ENCODE peak calls at places on chromosome 19, in ten cellular contexts. T is mesendoderm; P is uterus; Q is spleen; W is hepatocyte; O is tibial artery; S is BE2C; X is neuronal stem cell; I is CD8-positive, alpha-beta T cell; A is esophagus squamous epithelium. B is an unnamed sample. For H3K4me1 and H3K36me3, the result is how much of the 10 kb centered on the place peaks cover.

GRCh38 chr19:28963481-28964245 is 249.3 kb downstream of the UQCRFS1 start:
- DNase-seq in T (no peak), P (no peak), Q (no peak), W (no peak), O (no peak), S (no peak), X (no peak), I (no peak), A (no peak), B (no peak)

GRCh38 chr19:38657633-38658222 is 10.3 kb downstream of the ACTN4 start:
- DNase-seq in T (peak), P (no peak), Q (no peak), W (peak), O (no peak), S (no peak), X (no peak), I (no peak), A (no peak), B (no peak)

GRCh38 chr19:8489591-8490394 is 12.6 kb downstream of the PRAM1 start:
- DNase-seq in T (no peak), P (no peak), Q (peak), W (no peak), O (no peak), S (no peak), X (no peak), I (no peak), A (no peak), B (no peak)

GRCh38 chr19:23596872-23597271 is 90.1 kb downstream of the ZNF675 start:
- DNase-seq in T (no peak), P (no peak), Q (no peak), W (no peak), O (no peak), S (no peak), X (no peak), I (no peak), A (no peak), B (no peak)

GRCh38 chr19:44856438-44857083 is 10.5 kb downstream of the NECTIN2 start:
- DNase-seq in T (no peak), P (no peak), Q (no peak), W (no peak), O (peak), S (no peak), X (no peak), I (no peak), A (no peak), B (no peak)

GRCh38 chr19:36093687-36094086 is 17.3 kb upstream of the OVOL3 start:
- DNase-seq in T (no peak), P (no peak), Q (no peak), W (no peak), O (no peak), S (no peak), X (no peak), I (no peak), A (no peak), B (no peak)

GRCh38 chr19:12802267-12803106 is 618 bp downstream of the THSD8 start:
- DNase-seq in T (no peak), P (no peak), Q (no peak), W (no peak), O (no peak), S (no peak), X (no peak), I (no peak), A (no peak), B (no peak)

GRCh38 chr19:33799507-33799906 is 2.8 kb downstream of the KCTD15 start:
- DNase-seq in T (peak), P (no peak), Q (no peak), W (no peak), O (no peak), S (peak), X (no peak), I (no peak), A (no peak), B (no peak)

GRCh38 chr19:40688987-40689338 is 1.5 kb downstream of the NUMBL start:
- DNase-seq in T (no peak), P (no peak), Q (no peak), W (no peak), O (no peak), S (no peak), X (no peak), I (no peak), A (no peak), B (no peak)

GRCh38 chr19:58492265-58492664 is 16.1 kb downstream of the ZNF446 start:
- DNase-seq in T (no peak), P (no peak), Q (no peak), W (no peak), O (no peak), S (no peak), X (no peak), I (no peak), A (no peak), B (no peak)

GRCh38 chr19:51203941-51204720 is 20.7 kb upstream of the CD33 start:
- DNase-seq in T (no peak), P (no peak), Q (no peak), W (no peak), O (no peak), S (no peak), X (no peak), I (no peak), A (no peak), B (no peak)

GRCh38 chr19:53389591-53390377 is 5.2 kb upstream of the ZNF765 start:
- DNase-seq in T (peak), P (no peak), Q (no peak), W (no peak), O (no peak), S (no peak), X (no peak), I (no peak), A (no peak), B (no peak)

GRCh38 chr19:38736413-38737280 is 7.6 kb downstream of the CAPN12 start:
- DNase-seq in T (peak), P (peak), Q (peak), W (peak), O (no peak), S (no peak), X (no peak), I (peak), A (no peak), B (peak)

GRCh38 chr19:12294308-12295158 is at the start of gene ZNF44:
- DNase-seq in T (peak), P (peak), Q (peak), W (peak), O (peak), S (peak), X (peak), I (peak), A (peak), B (peak)

GRCh38 chr19:14440049-14440448 is 6.9 kb downstream of the PKN1 start:
- DNase-seq in T (no peak), P (peak), Q (peak), W (no peak), O (peak), S (no peak), X (no peak), I (peak), A (peak), B (no peak)

GRCh38 chr19:33171916-33172359 is 22.2 kb upstream of the LRP3 start:
- DNase-seq in T (no peak), P (no peak), Q (peak), W (no peak), O (no peak), S (no peak), X (no peak), I (no peak), A (no peak), B (no peak)

GRCh38 chr19:9968820-9969687 is 32.7 kb upstream of the OLFM2 start:
- DNase-seq in T (no peak), P (no peak), Q (no peak), W (no peak), O (no peak), S (no peak), X (no peak), I (no peak), A (no peak), B (no peak)

GRCh38 chr19:6848986-6849385 is 38.4 kb upstream of the ADGRE1 start:
- DNase-seq in T (no peak), P (no peak), Q (no peak), W (no peak), O (no peak), S (no peak), X (no peak), I (no peak), A (no peak), B (no peak)

GRCh38 chr19:44356383-44357111 is at the start of gene ZNF112:
- DNase-seq in T (peak), P (peak), Q (peak), W (peak), O (peak), S (peak), X (peak), I (no peak), A (no peak), B (peak)

GRCh38 chr19:38321646-38322323 is 2.1 kb downstream of the KCNK6 start:
- DNase-seq in T (no peak), P (peak), Q (no peak), W (peak), O (no peak), S (peak), X (no peak), I (no peak), A (no peak), B (no peak)

GRCh38 chr19:30719189-30719990 is 347.2 kb downstream of the ZNF536 start:
- DNase-seq in T (peak), P (peak), Q (peak), W (peak), O (no peak), S (peak), X (no peak), I (no peak), A (no peak), B (no peak)

GRCh38 chr19:29535432-29535831 is 9.6 kb downstream of the VSTM2B start:
- DNase-seq in T (no peak), P (no peak), Q (no peak), W (no peak), O (no peak), S (no peak), X (no peak), I (no peak), A (no peak), B (no peak)

GRCh38 chr19:40642757-40643325 is 41.7 kb downstream of the LTBP4 start:
- DNase-seq in T (no peak), P (no peak), Q (no peak), W (no peak), O (no peak), S (no peak), X (no peak), I (no peak), A (no peak), B (no peak)

GRCh38 chr19:8721334-8721733 is at the start of gene OR2Z1:
- DNase-seq in T (no peak), P (no peak), Q (no peak), W (no peak), O (no peak), S (no peak), X (no peak), I (no peak), A (no peak), B (no peak)

GRCh38 chr19:37914908-37915307 is 7.9 kb downstream of the SIPA1L3 start:
- DNase-seq in T (no peak), P (no peak), Q (no peak), W (no peak), O (no peak), S (no peak), X (no peak), I (no peak), A (no peak), B (no peak)

GRCh38 chr19:35140207-35140897 is 1.7 kb downstream of the FXYD1 start:
- DNase-seq in T (no peak), P (no peak), Q (no peak), W (no peak), O (no peak), S (no peak), X (no peak), I (no peak), A (no peak), B (no peak)

GRCh38 chr19:38183227-38183914 is 40.7 kb downstream of the DPF1 start:
- DNase-seq in T (peak), P (peak), Q (no peak), W (no peak), O (no peak), S (peak), X (peak), I (no peak), A (no peak), B (no peak)

GRCh38 chr19:504634-505033 is 2.7 kb upstream of the TPGS1 start:
- DNase-seq in T (no peak), P (no peak), Q (peak), W (peak), O (no peak), S (no peak), X (no peak), I (no peak), A (no peak), B (no peak)

GRCh38 chr19:510606-511100 is 3.4 kb downstream of the TPGS1 start:
- DNase-seq in T (peak), P (peak), Q (peak), W (peak), O (peak), S (peak), X (peak), I (peak), A (peak), B (peak)

GRCh38 chr19:508204-509150 is 1.2 kb downstream of the TPGS1 start:
- DNase-seq in T (no peak), P (no peak), Q (peak), W (no peak), O (no peak), S (no peak), X (no peak), I (no peak), A (no peak), B (no peak)

GRCh38 chr19:507286-508203 is at the start of gene TPGS1:
- DNase-seq in T (peak), P (peak), Q (peak), W (peak), O (peak), S (peak), X (peak), I (peak), A (peak), B (peak)

DNA sequence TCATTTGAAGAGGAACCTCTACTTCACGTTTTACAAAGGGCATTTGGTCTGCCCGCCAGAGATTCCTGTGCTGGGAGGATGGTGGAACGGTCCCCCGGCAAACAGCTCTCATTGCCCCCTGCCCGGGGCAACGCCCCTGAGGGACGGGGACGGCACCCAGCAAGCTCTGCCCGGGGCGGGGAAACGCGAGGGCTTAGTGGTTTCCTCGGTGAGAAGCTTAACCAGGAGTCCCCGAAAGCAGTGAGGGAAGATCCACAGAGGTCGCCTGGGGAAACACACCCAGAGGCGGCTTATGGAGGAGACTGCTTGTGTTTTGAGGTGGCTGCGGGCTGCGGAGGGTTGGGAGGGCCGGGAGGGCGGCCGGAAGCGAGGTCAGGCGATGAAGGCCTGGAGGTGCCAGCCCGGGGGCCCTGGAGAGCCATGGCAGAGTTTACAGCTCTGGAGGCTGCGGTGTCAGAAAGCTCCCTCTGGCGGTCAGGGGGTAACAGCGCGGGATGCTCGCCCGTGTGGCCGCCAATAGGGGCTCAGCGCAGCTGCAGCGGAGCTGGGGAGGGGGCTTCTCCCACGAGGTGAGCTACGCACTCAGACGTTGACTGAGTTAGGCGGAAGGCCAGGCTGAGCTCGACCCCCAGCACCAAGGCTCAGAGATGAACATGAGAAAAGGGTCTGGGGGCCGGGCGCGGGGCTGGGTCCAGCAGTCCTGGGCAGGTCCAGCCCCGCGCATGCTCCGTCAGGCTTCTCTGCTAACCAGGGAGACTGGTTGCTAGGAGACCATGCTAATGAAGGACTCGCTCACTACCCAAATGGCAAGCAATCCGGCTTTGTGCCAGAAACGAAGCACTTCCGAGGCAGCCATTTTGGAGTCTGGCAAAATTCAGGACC is 652 bp upstream of the TPGS1 start:
- DNase-seq in T (peak), P (peak), Q (peak), W (peak), O (peak), S (peak), X (no peak), I (peak), A (peak), B (peak)
- H3K4me1 ChIP-seq in T (under half), P (under half), Q (half or more), W (under half), O (under half), S (under half), X (under half), I (under half), A (under half), B (under half)

GRCh38 chr19:17245535-17245984 is at the start of gene NR2F6:
- DNase-seq in T (no peak), P (no peak), Q (no peak), W (no peak), O (no peak), S (no peak), X (no peak), I (no peak), A (no peak), B (no peak)

GRCh38 chr19:17244618-17245534 is 843 bp downstream of the NR2F6 start:
- DNase-seq in T (no peak), P (no peak), Q (peak), W (peak), O (no peak), S (no peak), X (no peak), I (no peak), A (no peak), B (no peak)

GRCh38 chr19:17242431-17243208 is 3.1 kb downstream of the NR2F6 start:
- DNase-seq in T (no peak), P (no peak), Q (no peak), W (no peak), O (no peak), S (no peak), X (no peak), I (no peak), A (no peak), B (no peak)

GRCh38 chr19:17243340-17243853 is 2.3 kb downstream of the NR2F6 start:
- DNase-seq in T (no peak), P (no peak), Q (no peak), W (no peak), O (no peak), S (no peak), X (no peak), I (no peak), A (no peak), B (peak)

DNA sequence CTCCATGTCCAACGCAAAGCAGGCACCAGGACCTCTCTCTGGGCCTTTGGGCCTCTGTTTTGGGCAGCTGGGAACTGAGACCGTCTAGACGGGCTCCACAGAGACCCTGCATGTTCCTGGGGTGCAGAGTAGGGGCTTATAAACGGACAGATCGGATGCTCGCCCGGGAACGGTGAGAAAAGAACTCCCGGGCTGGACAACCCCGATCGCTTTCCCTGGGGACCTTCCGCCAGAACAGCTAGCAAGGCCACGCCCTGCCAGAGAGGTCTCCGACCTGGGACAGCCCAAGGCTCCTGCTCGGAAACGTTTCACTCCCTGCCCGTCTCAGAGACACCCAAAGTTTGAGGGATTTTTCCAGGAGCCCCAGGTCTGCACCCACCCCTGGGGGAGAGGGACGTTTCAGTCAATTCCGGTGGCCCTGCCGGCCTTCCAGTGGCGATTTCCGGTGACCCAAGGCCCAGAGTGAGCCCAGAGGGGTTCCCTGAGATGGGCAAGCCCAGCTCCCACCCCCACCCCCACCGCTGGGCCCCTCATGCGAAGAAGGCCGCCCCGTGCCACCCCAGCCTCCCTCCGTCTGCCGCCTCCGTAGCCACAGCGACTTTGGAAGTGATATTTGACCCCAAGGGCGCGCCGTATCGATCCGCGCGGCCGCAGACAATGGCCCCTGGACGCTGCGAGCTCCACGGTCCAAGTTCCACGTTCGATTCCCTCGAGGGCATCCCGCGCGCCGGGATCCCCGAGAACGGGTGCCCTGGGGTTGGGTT is 1.7 kb downstream of the NR2F6 start:
- DNase-seq in T (peak), P (peak), Q (no peak), W (peak), O (peak), S (peak), X (no peak), I (no peak), A (no peak), B (peak)
- H3K4me3 ChIP-seq in T (peak), P (peak), Q (peak), W (peak), O (peak), S (peak), X (peak), I (no peak), A (peak), B (peak)

DNA sequence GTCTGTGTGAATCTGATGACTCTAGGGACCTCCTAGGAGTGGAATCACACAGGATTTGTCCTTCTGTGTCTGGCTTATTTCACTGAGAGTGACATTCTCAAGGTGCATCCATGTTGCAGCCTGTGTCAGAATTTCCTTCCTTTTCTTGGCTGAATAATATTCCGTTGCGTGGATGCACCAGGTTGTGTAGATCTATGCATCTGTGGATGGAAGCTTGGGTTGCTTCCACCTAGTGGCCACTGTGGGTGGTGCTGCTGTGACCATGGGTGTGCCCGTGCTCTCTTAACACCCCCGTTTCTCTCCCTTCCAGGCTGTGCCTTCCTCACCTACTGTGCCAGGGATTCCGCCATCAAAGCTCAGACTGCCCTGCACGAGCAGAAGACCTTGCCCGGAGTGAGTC is 26.2 kb downstream of the CELF5 start:
- DNase-seq in T (peak), P (no peak), Q (no peak), W (no peak), O (no peak), S (no peak), X (no peak), I (no peak), A (no peak), B (no peak)
- H3K36me3 ChIP-seq in T (under half), P (under half), Q (under half), W (under half), O (under half), S (under half), X (under half), I (under half), A (under half), B (under half)

GRCh38 chr19:18216789-18217188 is 9.4 kb downstream of the PDE4C start:
- DNase-seq in T (no peak), P (no peak), Q (no peak), W (no peak), O (no peak), S (no peak), X (no peak), I (no peak), A (no peak), B (no peak)

GRCh38 chr19:18219911-18220631 is 6.2 kb downstream of the PDE4C start:
- DNase-seq in T (no peak), P (no peak), Q (no peak), W (no peak), O (no peak), S (no peak), X (no peak), I (no peak), A (no peak), B (no peak)

GRCh38 chr19:18218159-18218558 is 8.1 kb downstream of the PDE4C start:
- DNase-seq in T (no peak), P (no peak), Q (no peak), W (no peak), O (no peak), S (no peak), X (no peak), I (no peak), A (no peak), B (no peak)

GRCh38 chr19:18220632-18221275 is 5.5 kb downstream of the PDE4C start:
- DNase-seq in T (peak), P (no peak), Q (no peak), W (peak), O (no peak), S (no peak), X (no peak), I (no peak), A (no peak), B (peak)

GRCh38 chr19:18218600-18218999 is 7.6 kb downstream of the PDE4C start:
- DNase-seq in T (no peak), P (no peak), Q (no peak), W (no peak), O (no peak), S (no peak), X (no peak), I (no peak), A (no peak), B (no peak)
- H3K4me1 ChIP-seq in T (under half), P (under half), Q (under half), W (under half), O (under half), S (under half), X (under half), I (under half), A (under half), B (under half)

B was measured in Caco-2.